ENCODE peak calls at places on chromosomes 4 and X, in four cellular contexts. One of them, this sample, is unnamed.

GRCh38 chrX:33741807-33742206 is 390.3 kb downstream of the FAM47A start:
- DNase-seq in astrocyte of the spinal cord: no peak
- DNase-seq in GM20000: no peak
- DNase-seq in CD8-positive, alpha-beta T cell: no peak
- DNase-seq in this sample: no peak

GRCh38 chr4:168221298-168221697 is 97.3 kb downstream of the DDX60 start:
- DNase-seq in GM20000: no peak
- DNase-seq in CD8-positive, alpha-beta T cell: no peak
- DNase-seq in astrocyte of the spinal cord: peak
- DNase-seq in this sample: no peak

GRCh38 chr4:156188596-156188995 is 234.9 kb upstream of the CTSO start:
- DNase-seq in astrocyte of the spinal cord: no peak
- DNase-seq in CD8-positive, alpha-beta T cell: no peak
- DNase-seq in GM20000: no peak
- DNase-seq in this sample: no peak

GRCh38 chr4:30720656-30721352 is 635 bp downstream of the PCDH7 start:
- DNase-seq in GM20000: peak
- DNase-seq in CD8-positive, alpha-beta T cell: no peak
- DNase-seq in astrocyte of the spinal cord: peak
- DNase-seq in this sample: peak

GRCh38 chr4:158496030-158496741 is 25.5 kb upstream of the RXFP1 start:
- DNase-seq in GM20000: peak
- DNase-seq in astrocyte of the spinal cord: no peak
- DNase-seq in CD8-positive, alpha-beta T cell: no peak
- DNase-seq in this sample: peak

GRCh38 chr4:140691369-140691768 is 64.8 kb downstream of the TBC1D9 start:
- DNase-seq in astrocyte of the spinal cord: peak
- DNase-seq in GM20000: no peak
- DNase-seq in CD8-positive, alpha-beta T cell: no peak
- DNase-seq in this sample: peak

GRCh38 chr4:152028131-152028530 is 267.3 kb upstream of the GATB start:
- DNase-seq in CD8-positive, alpha-beta T cell: no peak
- DNase-seq in GM20000: no peak
- DNase-seq in astrocyte of the spinal cord: no peak
- DNase-seq in this sample: no peak

GRCh38 chr4:164485169-164485568 is 268.8 kb upstream of the SMIM31 start:
- DNase-seq in astrocyte of the spinal cord: no peak
- DNase-seq in CD8-positive, alpha-beta T cell: no peak
- DNase-seq in GM20000: no peak
- DNase-seq in this sample: no peak

GRCh38 chr4:187603093-187603395 is 392.5 kb upstream of the ZFP42 start:
- DNase-seq in astrocyte of the spinal cord: peak
- DNase-seq in GM20000: no peak
- DNase-seq in CD8-positive, alpha-beta T cell: no peak
- DNase-seq in this sample: no peak

GRCh38 chr4:133347409-133347808 is 198.3 kb downstream of the PCDH10 start:
- DNase-seq in CD8-positive, alpha-beta T cell: no peak
- DNase-seq in astrocyte of the spinal cord: no peak
- DNase-seq in GM20000: no peak
- DNase-seq in this sample: no peak

GRCh38 chr4:28702571-28702970 is 1841.9 kb downstream of the STIM2 start:
- DNase-seq in CD8-positive, alpha-beta T cell: no peak
- DNase-seq in astrocyte of the spinal cord: peak
- DNase-seq in GM20000: no peak
- DNase-seq in this sample: no peak

GRCh38 chr4:7232061-7232616 is 39.8 kb downstream of the SORCS2 start:
- DNase-seq in GM20000: no peak
- DNase-seq in CD8-positive, alpha-beta T cell: no peak
- DNase-seq in astrocyte of the spinal cord: no peak
- DNase-seq in this sample: no peak

GRCh38 chrX:53320543-53321215 is 39.3 kb upstream of the IQSEC2 start:
- DNase-seq in CD8-positive, alpha-beta T cell: no peak
- DNase-seq in GM20000: no peak
- DNase-seq in astrocyte of the spinal cord: no peak
- DNase-seq in this sample: no peak

GRCh38 chr4:20684852-20685763 is 15.2 kb upstream of the PACRGL start:
- DNase-seq in GM20000: peak
- DNase-seq in CD8-positive, alpha-beta T cell: no peak
- DNase-seq in astrocyte of the spinal cord: peak
- DNase-seq in this sample: no peak

GRCh38 chr4:7418131-7418943 is 16.4 kb downstream of the PSAPL1 start:
- DNase-seq in GM20000: no peak
- DNase-seq in astrocyte of the spinal cord: no peak
- DNase-seq in CD8-positive, alpha-beta T cell: no peak
- DNase-seq in this sample: no peak

GRCh38 chr4:151014521-151015457 is at the start of gene LRBA:
- DNase-seq in GM20000: peak
- DNase-seq in CD8-positive, alpha-beta T cell: peak
- DNase-seq in astrocyte of the spinal cord: peak
- DNase-seq in this sample: peak

GRCh38 chrX:53000447-53001208 is 42.3 kb upstream of the FAM156A start:
- DNase-seq in astrocyte of the spinal cord: no peak
- DNase-seq in GM20000: no peak
- DNase-seq in CD8-positive, alpha-beta T cell: no peak
- DNase-seq in this sample: no peak

GRCh38 chr4:147076179-147076578 is 130.5 kb upstream of the TTC29 start:
- DNase-seq in CD8-positive, alpha-beta T cell: no peak
- DNase-seq in GM20000: no peak
- DNase-seq in astrocyte of the spinal cord: no peak
- DNase-seq in this sample: no peak

GRCh38 chr4:48028654-48029053 is 12.1 kb downstream of the NIPAL1 start:
- DNase-seq in astrocyte of the spinal cord: no peak
- DNase-seq in GM20000: no peak
- DNase-seq in CD8-positive, alpha-beta T cell: no peak
- DNase-seq in this sample: no peak

GRCh38 chrX:44946771-44947170 is 73.8 kb downstream of the KDM6A start:
- DNase-seq in GM20000: no peak
- DNase-seq in astrocyte of the spinal cord: peak
- DNase-seq in CD8-positive, alpha-beta T cell: no peak
- DNase-seq in this sample: no peak

GRCh38 chr4:123390846-123391456 is 5.6 kb upstream of the SPRY1 start:
- DNase-seq in CD8-positive, alpha-beta T cell: no peak
- DNase-seq in astrocyte of the spinal cord: peak
- DNase-seq in GM20000: no peak
- DNase-seq in this sample: no peak
- TF ChIP-seq CTCF in CD8-positive, alpha-beta T cell: peak
- TF ChIP-seq CTCF in astrocyte of the spinal cord: peak
- TF ChIP-seq CTCF in GM20000: peak
- TF ChIP-seq CTCF in this sample: peak

DNA sequence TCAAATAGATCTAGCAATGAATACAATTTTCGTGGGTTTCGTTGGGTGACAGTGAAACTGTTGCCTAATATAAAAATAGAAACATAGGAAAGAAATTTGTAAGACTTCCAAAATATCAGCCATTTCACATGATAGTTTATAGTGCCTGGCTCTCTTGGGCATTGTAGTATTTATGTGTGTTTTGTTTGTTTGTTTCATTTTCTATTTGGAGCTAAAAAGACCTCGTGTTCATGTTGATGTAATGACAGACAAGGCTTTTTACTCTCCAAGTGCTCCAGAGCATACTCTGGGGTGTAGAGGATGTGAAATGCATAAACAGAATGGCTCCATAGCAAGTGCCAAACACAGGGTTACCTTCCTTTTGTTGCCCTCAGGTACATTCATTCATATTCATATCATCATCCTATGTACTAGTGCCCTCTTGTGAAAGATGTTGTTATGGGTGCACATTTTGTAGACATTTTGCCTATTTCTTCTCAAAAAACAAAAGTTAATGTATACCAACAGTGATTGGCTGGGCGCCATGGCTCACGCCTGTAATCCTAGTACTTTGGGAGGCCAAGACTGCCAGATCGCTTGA is 100.7 kb upstream of the AMOT start:
- DNase-seq in astrocyte of the spinal cord: no peak
- DNase-seq in CD8-positive, alpha-beta T cell: no peak
- DNase-seq in GM20000: peak
- DNase-seq in this sample: no peak
- TF ChIP-seq CTCF in astrocyte of the spinal cord: no peak
- TF ChIP-seq CTCF in CD8-positive, alpha-beta T cell: no peak
- TF ChIP-seq CTCF in GM20000: no peak
- TF ChIP-seq CTCF in this sample: no peak

GRCh38 chr4:39528056-39528465 is 822 bp upstream of the UGDH start:
- DNase-seq in GM20000: no peak
- DNase-seq in CD8-positive, alpha-beta T cell: no peak
- DNase-seq in astrocyte of the spinal cord: no peak
- DNase-seq in this sample: no peak

GRCh38 chr4:39526810-39527295 is 386 bp downstream of the UGDH start:
- DNase-seq in GM20000: no peak
- DNase-seq in astrocyte of the spinal cord: no peak
- DNase-seq in CD8-positive, alpha-beta T cell: peak
- DNase-seq in this sample: no peak

GRCh38 chr4:39526283-39526682 is 956 bp downstream of the UGDH start:
- DNase-seq in astrocyte of the spinal cord: peak
- DNase-seq in GM20000: peak
- DNase-seq in CD8-positive, alpha-beta T cell: no peak
- DNase-seq in this sample: no peak

GRCh38 chr4:39529534-39529933 is 2.3 kb upstream of the UGDH start:
- DNase-seq in GM20000: no peak
- DNase-seq in CD8-positive, alpha-beta T cell: no peak
- DNase-seq in astrocyte of the spinal cord: no peak
- DNase-seq in this sample: no peak

DNA sequence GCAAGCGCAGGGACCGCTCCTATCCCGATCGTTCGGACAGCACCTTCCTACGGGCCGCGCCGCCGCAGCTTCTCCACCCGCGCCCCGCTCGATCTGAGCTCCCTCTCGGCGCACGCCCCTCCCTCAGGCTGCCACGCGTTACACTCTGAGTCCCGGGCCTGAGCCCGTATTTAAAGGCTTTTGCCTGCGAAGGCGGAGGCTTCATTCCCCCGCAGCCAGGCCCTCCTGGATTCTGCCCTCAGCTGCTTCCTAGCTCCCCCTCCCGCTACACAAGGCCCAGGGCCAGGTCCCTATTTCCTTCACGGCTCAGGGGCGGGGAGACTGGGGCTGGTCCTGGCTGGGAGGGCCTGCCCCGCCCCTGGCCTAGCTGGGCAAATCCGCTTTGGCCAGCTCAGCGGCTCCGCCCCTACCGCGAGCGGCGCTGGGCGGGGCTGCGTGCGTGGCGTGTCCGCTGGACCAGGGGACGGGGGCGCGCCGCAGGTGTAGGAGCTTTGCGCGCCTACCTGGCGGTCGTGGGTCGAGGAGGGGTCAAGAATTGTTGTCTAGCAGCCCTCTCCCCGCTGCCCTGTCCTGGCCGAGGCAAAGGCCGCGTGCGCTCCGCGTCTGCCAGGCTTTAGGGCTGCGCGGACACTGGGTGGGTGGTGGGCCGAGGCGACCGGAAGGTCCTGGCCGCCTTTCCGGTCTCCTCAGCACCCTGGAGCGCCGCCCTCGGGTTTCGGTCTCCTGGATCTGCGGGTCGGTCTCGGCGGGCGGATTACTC is at the start of gene UGDH:
- DNase-seq in CD8-positive, alpha-beta T cell: peak
- DNase-seq in GM20000: peak
- DNase-seq in astrocyte of the spinal cord: peak
- DNase-seq in this sample: peak
- TF ChIP-seq CTCF in CD8-positive, alpha-beta T cell: no peak
- TF ChIP-seq CTCF in GM20000: peak
- TF ChIP-seq CTCF in astrocyte of the spinal cord: peak
- TF ChIP-seq CTCF in this sample: no peak

GRCh38 chrX:72460715-72461114 is 111.9 kb downstream of the HDAC8 start:
- DNase-seq in GM20000: no peak
- DNase-seq in CD8-positive, alpha-beta T cell: no peak
- DNase-seq in astrocyte of the spinal cord: no peak
- DNase-seq in this sample: no peak
- TF ChIP-seq CTCF in GM20000: no peak
- TF ChIP-seq CTCF in CD8-positive, alpha-beta T cell: no peak
- TF ChIP-seq CTCF in astrocyte of the spinal cord: no peak
- TF ChIP-seq CTCF in this sample: no peak

GRCh38 chrX:119791437-119792231 is at the start of gene RPL39:
- DNase-seq in GM20000: peak
- DNase-seq in astrocyte of the spinal cord: peak
- DNase-seq in CD8-positive, alpha-beta T cell: peak
- DNase-seq in this sample: peak

DNA sequence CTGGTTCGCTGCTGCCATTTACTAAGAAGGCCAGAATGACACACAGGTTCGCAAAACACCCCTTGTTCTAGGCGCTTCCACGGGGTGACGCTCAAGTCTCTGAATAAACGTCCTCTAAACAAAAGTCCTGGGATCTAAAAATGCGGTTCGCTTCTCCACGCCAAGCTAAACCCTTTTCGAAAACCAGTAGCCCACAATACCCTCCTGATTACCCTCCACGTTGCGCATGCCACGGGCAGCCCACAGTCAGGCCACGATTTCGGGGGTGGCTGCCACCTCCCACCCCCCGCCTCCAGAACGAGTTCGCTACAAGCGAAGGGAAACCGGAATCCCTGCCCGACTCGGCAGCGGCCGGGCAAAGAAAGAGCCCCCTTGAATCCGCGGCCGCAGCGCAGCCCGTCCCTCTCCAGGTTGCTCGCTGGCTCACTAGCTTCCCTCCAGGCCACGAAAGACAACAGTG is 423 bp downstream of the RPL39 start:
- DNase-seq in CD8-positive, alpha-beta T cell: peak
- DNase-seq in astrocyte of the spinal cord: peak
- DNase-seq in GM20000: no peak
- DNase-seq in this sample: no peak
- TF ChIP-seq CTCF in CD8-positive, alpha-beta T cell: no peak
- TF ChIP-seq CTCF in astrocyte of the spinal cord: peak
- TF ChIP-seq CTCF in GM20000: peak
- TF ChIP-seq CTCF in this sample: no peak

GRCh38 chr4:120750152-120750525 is 172.4 kb downstream of the PRDM5 start:
- DNase-seq in GM20000: no peak
- DNase-seq in CD8-positive, alpha-beta T cell: no peak
- DNase-seq in astrocyte of the spinal cord: no peak
- DNase-seq in this sample: no peak
- TF ChIP-seq CTCF in GM20000: no peak
- TF ChIP-seq CTCF in CD8-positive, alpha-beta T cell: no peak
- TF ChIP-seq CTCF in astrocyte of the spinal cord: no peak
- TF ChIP-seq CTCF in this sample: no peak

DNA sequence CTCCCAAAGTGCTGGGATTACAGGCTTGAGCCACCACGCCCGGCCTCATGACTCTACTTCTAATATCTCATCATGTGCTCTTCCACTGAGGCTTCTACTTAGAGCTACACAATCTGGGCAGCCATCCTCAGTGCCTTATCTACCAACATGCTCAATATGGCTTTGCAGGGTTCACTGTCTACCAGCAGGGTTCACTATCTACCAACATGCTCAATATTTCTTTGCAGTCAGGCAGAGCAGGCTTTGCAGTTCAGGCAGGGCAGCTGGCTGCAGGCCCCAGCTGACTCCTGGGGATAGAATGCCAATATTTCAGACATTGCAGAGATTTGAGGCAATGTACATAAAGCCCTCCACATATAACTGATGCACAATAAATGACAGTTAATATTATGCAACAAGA is 47.5 kb downstream of the PKD2 start:
- DNase-seq in astrocyte of the spinal cord: peak
- DNase-seq in CD8-positive, alpha-beta T cell: no peak
- DNase-seq in GM20000: no peak
- DNase-seq in this sample: peak
- TF ChIP-seq CTCF in astrocyte of the spinal cord: peak
- TF ChIP-seq CTCF in CD8-positive, alpha-beta T cell: no peak
- TF ChIP-seq CTCF in GM20000: peak
- TF ChIP-seq CTCF in this sample: peak

GRCh38 chr4:73661646-73662119 is 41.4 kb upstream of the RASSF6 start:
- DNase-seq in CD8-positive, alpha-beta T cell: no peak
- DNase-seq in astrocyte of the spinal cord: peak
- DNase-seq in GM20000: no peak
- DNase-seq in this sample: no peak
- TF ChIP-seq CTCF in CD8-positive, alpha-beta T cell: no peak
- TF ChIP-seq CTCF in astrocyte of the spinal cord: no peak
- TF ChIP-seq CTCF in GM20000: no peak
- TF ChIP-seq CTCF in this sample: no peak